ENCODE peak calls at places on chromosomes 12 and 14, in seven cellular contexts. N is Calu3, J is astrocyte, L is heart left ventricle, A is A549, Q is fibroblast of mammary gland, F is omental fat pad. W is an unnamed sample.

GRCh38 chr12:52415870-52416750 is 10.0 kb upstream of the KRT82 start:
- DNase-seq in N (no peak), J (peak; percentile 55), L (peak; percentile 66), A (no peak), Q (peak; percentile 98), F (no peak), W (peak; percentile 83)

GRCh38 chr12:106767954-106768501 is 6.5 kb upstream of the RIC8B start:
- DNase-seq in N (peak; percentile 39), J (peak; percentile 64), L (no peak), A (no peak), Q (peak; percentile 24), F (no peak), W (peak; percentile 44)

GRCh38 chr12:40315375-40315774 is 90.6 kb downstream of the LRRK2 start:
- DNase-seq in N (no peak), J (no peak), L (no peak), A (no peak), Q (no peak), F (no peak), W (no peak)

GRCh38 chr12:75870878-75871277 is 160.7 kb downstream of the PHLDA1 start:
- DNase-seq in N (no peak), J (no peak), L (no peak), A (no peak), Q (no peak), F (no peak), W (peak; percentile 48)

GRCh38 chr12:75526655-75527511 is 15.5 kb upstream of the KRR1 start:
- DNase-seq in N (peak; percentile 19), J (peak; percentile 47), L (no peak), A (peak; percentile 48), Q (peak; percentile 83), F (no peak), W (peak; percentile 81)

GRCh38 chr14:100557658-100558057 is 29.6 kb downstream of the BEGAIN start:
- DNase-seq in N (no peak), J (peak; percentile 35), L (peak; percentile 27), A (no peak), Q (peak; percentile 18), F (no peak), W (no peak)

GRCh38 chr12:54932038-54932437 is 52.5 kb downstream of the TESPA1 start:
- DNase-seq in N (no peak), J (no peak), L (no peak), A (no peak), Q (no peak), F (no peak), W (no peak)

GRCh38 chr14:105838591-105839424 is 312.4 kb downstream of the TMEM121 start:
- DNase-seq in N (no peak), J (no peak), L (no peak), A (no peak), Q (no peak), F (peak; percentile 8), W (no peak)

GRCh38 chr14:61575751-61576150 is 119.6 kb upstream of the HIF1A start:
- DNase-seq in N (no peak), J (no peak), L (peak; percentile 0), A (no peak), Q (no peak), F (no peak), W (no peak)

GRCh38 chr14:92560106-92560865 is 46.7 kb downstream of the RIN3 start:
- DNase-seq in N (no peak), J (no peak), L (no peak), A (no peak), Q (no peak), F (no peak), W (no peak)

GRCh38 chr12:49413010-49413409 is 45.7 kb downstream of the SPATS2 start:
- DNase-seq in N (no peak), J (no peak), L (no peak), A (no peak), Q (peak; percentile 33), F (no peak), W (peak; percentile 57)

GRCh38 chr12:25352078-25352918 is 101.6 kb upstream of the KRAS start:
- DNase-seq in N (no peak), J (peak; percentile 90), L (no peak), A (no peak), Q (no peak), F (no peak), W (no peak)

GRCh38 chr12:2650261-2651060 is 144.3 kb upstream of the FKBP4 start:
- DNase-seq in N (no peak), J (no peak), L (no peak), A (no peak), Q (no peak), F (no peak), W (no peak)

GRCh38 chr12:111886662-111887545 is 44.9 kb downstream of the MAPKAPK5 start:
- DNase-seq in N (no peak), J (no peak), L (no peak), A (no peak), Q (no peak), F (no peak), W (no peak)

GRCh38 chr12:29350080-29350479 is 30.9 kb downstream of the ERGIC2 start:
- DNase-seq in N (no peak), J (peak; percentile 25), L (no peak), A (no peak), Q (peak; percentile 52), F (no peak), W (peak; percentile 51)

GRCh38 chr12:108563804-108564151 is 1.4 kb downstream of the ISCU start:
- DNase-seq in N (no peak), J (no peak), L (no peak), A (no peak), Q (no peak), F (no peak), W (no peak)
- TF ChIP-seq CTCF in N (no peak), J (no peak), L (no peak), A (no peak), Q (no peak), F (no peak), W (no peak)

DNA sequence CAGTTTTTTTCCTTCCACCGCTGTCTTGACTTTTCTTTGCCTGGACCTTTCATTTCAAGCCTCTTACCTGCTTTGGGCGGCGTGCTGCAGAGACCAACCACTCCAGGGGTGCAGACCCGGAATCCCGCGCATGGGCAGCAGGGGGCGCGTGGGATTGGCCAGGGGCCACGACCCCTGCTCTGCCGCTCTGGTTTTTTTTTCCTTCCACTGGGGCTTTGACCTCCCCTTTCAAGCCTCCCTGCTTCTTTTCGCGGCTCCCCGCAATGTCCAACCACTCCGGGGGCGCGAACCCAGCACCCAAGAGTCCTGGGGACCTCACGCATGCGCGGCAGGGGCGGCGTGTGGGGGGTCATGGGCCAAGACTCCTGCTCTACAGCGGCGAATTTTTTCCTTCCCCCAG is 325.1 kb downstream of the ALG10 start:
- DNase-seq in N (no peak), J (no peak), L (no peak), A (peak; percentile 56), Q (no peak), F (no peak), W (no peak)
- TF ChIP-seq CTCF in N (no peak), J (no peak), L (no peak), A (peak; percentile 63), Q (no peak), F (no peak), W (no peak)

DNA sequence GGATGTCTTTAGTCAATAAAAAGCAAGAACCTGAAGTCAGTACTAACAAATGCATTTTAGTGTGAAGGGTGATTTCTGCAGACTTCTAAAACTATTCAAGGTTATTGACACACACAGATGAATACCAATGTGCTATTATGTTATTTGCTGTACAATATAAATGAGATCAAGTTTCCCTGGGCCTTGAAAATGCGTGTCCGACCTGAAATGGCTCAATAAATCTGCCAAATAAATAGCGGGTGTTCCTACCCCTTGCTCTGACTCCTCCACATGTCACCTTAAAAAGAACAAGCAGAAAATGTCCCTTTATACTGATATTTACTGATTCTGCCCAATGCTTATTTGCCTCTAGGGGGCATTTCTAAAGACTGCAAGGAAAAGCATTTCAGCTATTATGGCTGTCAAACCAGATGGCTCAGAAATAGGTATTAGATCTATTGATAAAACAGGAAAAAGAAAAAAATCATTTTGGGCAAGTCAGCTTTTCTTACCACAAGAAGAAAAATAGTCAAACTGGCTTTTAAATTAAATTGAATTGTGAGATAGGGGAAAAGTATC is 367.3 kb upstream of the KITLG start:
- DNase-seq in N (no peak), J (no peak), L (no peak), A (no peak), Q (no peak), F (no peak), W (no peak)
- TF ChIP-seq CTCF in N (peak; percentile 15), J (no peak), L (no peak), A (no peak), Q (peak; percentile 28), F (no peak), W (peak; percentile 7)

DNA sequence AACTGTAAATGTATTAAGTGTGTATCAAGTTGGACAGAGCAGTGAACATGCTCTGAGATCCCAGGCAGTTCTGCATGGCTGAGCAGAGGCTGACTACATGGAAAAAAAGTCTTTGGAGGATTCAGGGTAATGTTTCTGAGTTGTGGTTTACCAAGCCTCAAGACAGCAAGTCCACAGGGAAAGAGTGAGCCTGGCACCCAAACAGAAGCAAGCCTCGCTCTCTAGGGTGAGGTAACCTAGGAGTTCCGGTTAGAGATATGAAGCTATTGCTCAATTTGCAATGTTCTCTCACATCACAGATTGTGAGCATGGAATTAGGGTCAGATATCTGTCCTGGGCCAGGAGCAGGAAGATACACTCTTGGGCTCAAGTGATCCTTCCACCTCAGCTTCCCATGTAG is 158.6 kb downstream of the MON2 start:
- DNase-seq in N (no peak), J (peak; percentile 64), L (no peak), A (no peak), Q (peak; percentile 55), F (no peak), W (no peak)
- TF ChIP-seq CTCF in N (no peak), J (no peak), L (no peak), A (no peak), Q (no peak), F (no peak), W (no peak)

DNA sequence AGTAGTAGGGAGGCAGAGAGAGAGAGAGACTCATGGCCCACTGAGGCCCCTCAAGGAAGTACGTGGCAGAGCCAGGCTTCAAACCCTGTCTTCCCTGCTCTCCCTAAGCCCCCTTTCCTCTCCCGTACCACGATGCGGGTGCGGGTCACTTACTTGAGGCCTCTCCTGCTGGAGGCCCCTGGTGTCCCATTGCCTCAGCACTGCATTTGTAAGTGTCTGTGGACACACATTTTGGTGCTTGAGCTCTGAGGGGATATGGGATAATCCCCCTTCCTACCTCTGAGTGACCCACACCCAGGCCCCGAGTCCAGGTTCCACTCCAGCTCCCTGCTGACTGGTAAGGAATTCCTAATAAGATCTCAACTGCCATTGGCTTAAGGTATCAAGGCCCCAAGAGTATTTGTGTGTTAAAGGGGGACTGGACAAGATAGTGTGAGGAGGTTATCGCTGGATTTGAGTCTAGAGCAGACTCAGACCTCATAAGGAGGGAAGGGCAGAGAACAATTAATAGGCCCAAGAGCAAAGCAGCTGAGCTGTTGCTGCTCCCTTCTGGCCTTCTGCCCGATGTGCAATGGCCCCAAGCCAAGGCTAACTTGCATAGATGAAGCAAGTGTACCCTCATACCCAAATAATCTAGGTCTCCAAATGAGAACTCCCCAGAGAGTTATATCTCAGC is 71.9 kb downstream of the CRACR2A start:
- DNase-seq in N (peak; percentile 38), J (no peak), L (peak; percentile 49), A (no peak), Q (peak; percentile 30), F (no peak), W (no peak)
- TF ChIP-seq CTCF in N (no peak), J (no peak), L (peak; percentile 53), A (no peak), Q (no peak), F (no peak), W (no peak)

GRCh38 chr14:36450550-36450949 is 69.5 kb downstream of the NKX2-1 start:
- DNase-seq in N (no peak), J (no peak), L (no peak), A (no peak), Q (peak; percentile 0), F (no peak), W (no peak)
- TF ChIP-seq CTCF in N (no peak), J (no peak), L (no peak), A (no peak), Q (no peak), F (no peak), W (no peak)